ENCODE peak calls at places on chromosomes 12 and 14, in six cellular contexts. S is mesendoderm, F is H9, T is IMR-90, E is neuronal stem cell, R is H1. Q is an unnamed sample.

GRCh38 chr12:124861492-124861891 is 2.2 kb downstream of the SCARB1 start:
- DNase-seq in S (peak; percentile 49), F (no peak), T (no peak), E (no peak), R (no peak), Q (no peak)

GRCh38 chr14:52922059-52922458 is 28.8 kb downstream of the FERMT2 start:
- DNase-seq in S (peak; percentile 65), F (no peak), T (no peak), E (no peak), R (no peak), Q (no peak)

GRCh38 chr12:45729233-45730115 is at the start of gene ARID2:
- DNase-seq in S (peak; percentile 80), F (peak; percentile 63), T (peak; percentile 67), E (peak; percentile 60), R (peak; percentile 60), Q (peak; percentile 76)

GRCh38 chr12:99975321-99975720 is 9.4 kb downstream of the ANKS1B start:
- DNase-seq in S (peak; percentile 48), F (no peak), T (no peak), E (no peak), R (no peak), Q (no peak)

GRCh38 chr14:101948666-101949205 is 15.6 kb upstream of the DYNC1H1 start:
- DNase-seq in S (no peak), F (no peak), T (no peak), E (no peak), R (no peak), Q (no peak)

GRCh38 chr12:51382173-51382572 is 9.0 kb downstream of the GALNT6 start:
- DNase-seq in S (no peak), F (no peak), T (no peak), E (no peak), R (no peak), Q (no peak)

GRCh38 chr12:93407283-93407962 is 29.7 kb downstream of the NUDT4 start:
- DNase-seq in S (no peak), F (no peak), T (no peak), E (no peak), R (no peak), Q (no peak)

GRCh38 chr14:31181271-31181670 is 26.3 kb downstream of the HECTD1 start:
- DNase-seq in S (no peak), F (no peak), T (no peak), E (no peak), R (no peak), Q (no peak)

GRCh38 chr14:75886661-75887348 is 95.0 kb downstream of the TGFB3 start:
- DNase-seq in S (no peak), F (no peak), T (no peak), E (no peak), R (no peak), Q (peak; percentile 32)

GRCh38 chr12:122004633-122005071 is 17.0 kb upstream of the BCL7A start:
- DNase-seq in S (no peak), F (no peak), T (peak; percentile 28), E (no peak), R (no peak), Q (no peak)

GRCh38 chr14:90000935-90001334 is 45.2 kb downstream of the TDP1 start:
- DNase-seq in S (no peak), F (no peak), T (no peak), E (no peak), R (no peak), Q (no peak)

GRCh38 chr12:15590180-15590826 is 198.9 kb downstream of the EPS8 start:
- DNase-seq in S (peak; percentile 77), F (peak; percentile 64), T (peak; percentile 70), E (peak; percentile 59), R (peak; percentile 57), Q (peak; percentile 75)

GRCh38 chr14:66137076-66137475 is 349.1 kb upstream of the CCDC196 start:
- DNase-seq in S (no peak), F (no peak), T (no peak), E (no peak), R (no peak), Q (no peak)

GRCh38 chr14:47675489-47676300 is at the start of gene MDGA2:
- DNase-seq in S (peak; percentile 77), F (peak; percentile 82), T (no peak), E (peak; percentile 56), R (peak; percentile 80), Q (peak; percentile 74)

GRCh38 chr12:38282886-38283285 is 33.7 kb upstream of the ALG10B start:
- DNase-seq in S (no peak), F (no peak), T (no peak), E (no peak), R (no peak), Q (no peak)

GRCh38 chr12:68332726-68333630 is 816 bp upstream of the MDM1 start:
- DNase-seq in S (no peak), F (no peak), T (no peak), E (no peak), R (no peak), Q (no peak)

GRCh38 chr12:92784795-92785562 is 82.2 kb downstream of the PLEKHG7 start:
- DNase-seq in S (peak; percentile 89), F (no peak), T (peak; percentile 79), E (peak; percentile 48), R (no peak), Q (peak; percentile 79)

GRCh38 chr14:69687963-69688649 is 76.7 kb downstream of the SUSD6 start:
- DNase-seq in S (no peak), F (no peak), T (no peak), E (no peak), R (no peak), Q (no peak)

GRCh38 chr14:86003998-86004397 is 474.1 kb downstream of the FLRT2 start:
- DNase-seq in S (no peak), F (no peak), T (peak; percentile 87), E (no peak), R (no peak), Q (no peak)

GRCh38 chr14:90647469-90647868 is 168.8 kb downstream of the TTC7B start:
- DNase-seq in S (no peak), F (no peak), T (no peak), E (no peak), R (no peak), Q (no peak)

GRCh38 chr14:67650694-67651093 is 23.7 kb downstream of the VTI1B start:
- DNase-seq in S (no peak), F (no peak), T (peak; percentile 65), E (no peak), R (no peak), Q (peak; percentile 26)

GRCh38 chr12:119679081-119679480 is 11.1 kb downstream of the PRKAB1 start:
- DNase-seq in S (no peak), F (no peak), T (no peak), E (no peak), R (no peak), Q (no peak)

GRCh38 chr12:117744418-117744817 is 224.4 kb downstream of the KSR2 start:
- DNase-seq in S (no peak), F (no peak), T (no peak), E (no peak), R (no peak), Q (peak; percentile 13)

GRCh38 chr14:26204362-26204953 is 393.4 kb downstream of the NOVA1 start:
- DNase-seq in S (peak; percentile 63), F (no peak), T (no peak), E (peak; percentile 9), R (no peak), Q (peak; percentile 17)

GRCh38 chr12:3797649-3798048 is 44.7 kb upstream of the CRACR2A start:
- DNase-seq in S (peak; percentile 26), F (no peak), T (no peak), E (no peak), R (no peak), Q (no peak)

GRCh38 chr14:52068741-52069616 is at the start of gene NID2:
- DNase-seq in S (peak; percentile 91), F (peak; percentile 91), T (peak; percentile 95), E (peak; percentile 89), R (peak; percentile 92), Q (peak; percentile 96)

DNA sequence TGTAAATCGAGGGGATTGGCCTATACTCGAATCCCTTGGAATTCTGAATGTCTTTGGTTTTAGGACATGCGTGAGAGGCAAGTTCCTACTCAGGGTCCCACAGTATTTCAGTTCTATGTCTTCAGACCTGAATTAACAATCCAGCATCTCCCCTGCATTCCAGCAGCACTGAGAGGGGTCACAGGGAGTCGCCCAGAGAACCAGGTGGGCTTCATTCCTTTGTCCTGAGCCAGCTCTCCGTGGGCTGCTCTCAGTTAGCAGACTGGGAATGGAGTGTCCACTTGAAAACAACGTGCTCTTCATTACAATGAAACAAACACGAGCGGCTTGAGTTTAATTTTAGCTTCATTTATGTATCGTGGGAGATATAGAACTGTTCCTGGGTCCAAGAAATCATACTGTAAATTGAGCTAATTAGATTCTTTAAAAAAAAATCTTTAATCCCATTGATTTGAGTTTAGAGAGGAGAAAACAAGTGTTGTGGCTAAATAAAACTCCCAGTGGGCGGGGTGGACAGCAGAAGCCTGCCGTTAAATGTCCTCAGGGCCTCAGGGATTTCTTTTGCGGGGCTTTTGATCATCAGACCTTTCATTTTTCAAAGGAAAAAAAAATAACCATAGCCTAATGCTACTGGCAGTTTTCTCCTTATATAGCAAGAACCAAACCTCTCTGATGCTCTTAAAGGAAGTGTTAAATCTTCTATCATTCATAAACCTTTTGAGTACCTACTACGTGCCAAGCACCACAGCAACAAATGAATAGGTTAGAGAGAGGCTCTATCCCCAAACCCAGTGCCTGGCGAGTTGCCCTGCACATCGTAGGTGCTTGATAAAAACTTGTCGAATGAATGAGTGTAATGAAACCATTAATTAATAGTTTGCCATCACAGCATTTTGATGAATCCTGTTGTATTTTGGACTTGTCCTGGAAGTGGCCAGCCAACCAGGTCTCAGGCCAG is 140.4 kb downstream of the CHST11 start:
- DNase-seq in S (peak; percentile 33), F (no peak), T (no peak), E (no peak), R (no peak), Q (no peak)
- H3K18ac ChIP-seq in S (no peak overlapping the region), F (no peak overlapping the region), T (no peak overlapping the region), E (no peak overlapping the region), R (no peak overlapping the region), Q (peak overlapping the region; percentile 42)

GRCh38 chr12:27550653-27550975 is 26.6 kb downstream of the PPFIBP1 start:
- DNase-seq in S (no peak), F (no peak), T (no peak), E (no peak), R (no peak), Q (no peak)

GRCh38 chr12:27547592-27547991 is 23.6 kb downstream of the PPFIBP1 start:
- DNase-seq in S (no peak), F (no peak), T (no peak), E (no peak), R (no peak), Q (no peak)

GRCh38 chr12:27548301-27549199 is 24.5 kb downstream of the PPFIBP1 start:
- DNase-seq in S (no peak), F (no peak), T (no peak), E (no peak), R (no peak), Q (no peak)

GRCh38 chr12:27549801-27550652 is 26.0 kb downstream of the PPFIBP1 start:
- DNase-seq in S (peak; percentile 86), F (peak; percentile 50), T (peak; percentile 97), E (no peak), R (no peak), Q (peak; percentile 97)

GRCh38 chr12:27549231-27549800 is 25.3 kb downstream of the PPFIBP1 start:
- DNase-seq in S (no peak), F (no peak), T (peak; percentile 87), E (no peak), R (no peak), Q (peak; percentile 80)
- H3K4me2 ChIP-seq in S (no peak overlapping the region), F (no peak overlapping the region), T (peak overlapping the region; percentile 88), E (no peak overlapping the region), R (no peak overlapping the region), Q (peak overlapping the region; percentile 10)

GRCh38 chr12:7137868-7138267 is 7.7 kb downstream of the CLSTN3 start:
- DNase-seq in S (no peak), F (no peak), T (no peak), E (no peak), R (no peak), Q (no peak)
- H2BK15ac ChIP-seq in S (no peak overlapping the region), F (no peak overlapping the region), T (no peak overlapping the region), E (no peak overlapping the region), R (no peak overlapping the region), Q (no peak overlapping the region)

GRCh38 chr12:103929909-103930786 is at the start of gene HSP90B1:
- DNase-seq in S (peak; percentile 100), F (peak; percentile 100), T (peak; percentile 100), E (peak; percentile 100), R (peak; percentile 98), Q (peak; percentile 100)
- H3K18ac ChIP-seq in S (peak within 1 kb of the TSS; percentile 89), F (peak within 1 kb of the TSS; percentile 90), T (peak within 1 kb of the TSS; percentile 86), E (peak within 1 kb of the TSS; percentile 98), R (peak within 1 kb of the TSS; percentile 93), Q (peak within 1 kb of the TSS; percentile 83)

Q was measured in mesenchymal stem cell.